ENCODE peak calls at places on chromosome 2, in four cellular contexts. One of them, this sample, is unnamed. For H3K4me1, the result is how much of the 10 kb centered on the place peaks cover.

GRCh38 chr2:12277305-12278034 is 439.3 kb upstream of the TRIB2 start:
- DNase-seq in cardiac muscle cell: peak
- DNase-seq in body of pancreas: no peak
- DNase-seq in left ventricle myocardium inferior: no peak
- DNase-seq in this sample: no peak

GRCh38 chr2:106119074-106119473 is 75.0 kb downstream of the UXS1 start:
- DNase-seq in cardiac muscle cell: no peak
- DNase-seq in body of pancreas: no peak
- DNase-seq in left ventricle myocardium inferior: no peak
- DNase-seq in this sample: no peak

GRCh38 chr2:237154050-237154638 is 68.5 kb downstream of the COPS8 start:
- DNase-seq in cardiac muscle cell: peak
- DNase-seq in body of pancreas: peak
- DNase-seq in left ventricle myocardium inferior: no peak
- DNase-seq in this sample: no peak

GRCh38 chr2:25266399-25266798 is 75.3 kb downstream of the DNMT3A start:
- DNase-seq in cardiac muscle cell: no peak
- DNase-seq in body of pancreas: no peak
- DNase-seq in left ventricle myocardium inferior: no peak
- DNase-seq in this sample: no peak

GRCh38 chr2:62596061-62596658 is 90.2 kb upstream of the TMEM17 start:
- DNase-seq in cardiac muscle cell: no peak
- DNase-seq in body of pancreas: no peak
- DNase-seq in left ventricle myocardium inferior: no peak
- DNase-seq in this sample: no peak

GRCh38 chr2:151637284-151637781 is 96.9 kb downstream of the NEB start:
- DNase-seq in cardiac muscle cell: no peak
- DNase-seq in body of pancreas: no peak
- DNase-seq in left ventricle myocardium inferior: no peak
- DNase-seq in this sample: peak

GRCh38 chr2:131041402-131042160 is 51.7 kb downstream of the FAM168B start:
- DNase-seq in cardiac muscle cell: no peak
- DNase-seq in body of pancreas: no peak
- DNase-seq in left ventricle myocardium inferior: no peak
- DNase-seq in this sample: no peak

GRCh38 chr2:37625156-37625555 is 46.3 kb downstream of the CDC42EP3 start:
- DNase-seq in cardiac muscle cell: peak
- DNase-seq in body of pancreas: no peak
- DNase-seq in left ventricle myocardium inferior: no peak
- DNase-seq in this sample: no peak

GRCh38 chr2:9699139-9699823 is 68.5 kb upstream of the YWHAQ start:
- DNase-seq in cardiac muscle cell: peak
- DNase-seq in body of pancreas: no peak
- DNase-seq in left ventricle myocardium inferior: no peak
- DNase-seq in this sample: no peak

GRCh38 chr2:81767173-81767720 is 1462.7 kb upstream of the LRRTM1 start:
- DNase-seq in cardiac muscle cell: peak
- DNase-seq in body of pancreas: no peak
- DNase-seq in left ventricle myocardium inferior: no peak
- DNase-seq in this sample: no peak

GRCh38 chr2:46824611-46825010 is 91.0 kb downstream of the MCFD2 start:
- DNase-seq in cardiac muscle cell: no peak
- DNase-seq in body of pancreas: no peak
- DNase-seq in left ventricle myocardium inferior: no peak
- DNase-seq in this sample: no peak

GRCh38 chr2:168194784-168195522 is 52.4 kb downstream of the STK39 start:
- DNase-seq in cardiac muscle cell: no peak
- DNase-seq in body of pancreas: no peak
- DNase-seq in left ventricle myocardium inferior: no peak
- DNase-seq in this sample: no peak

GRCh38 chr2:641501-642430 is 35.4 kb downstream of the TMEM18 start:
- DNase-seq in cardiac muscle cell: no peak
- DNase-seq in body of pancreas: no peak
- DNase-seq in left ventricle myocardium inferior: no peak
- DNase-seq in this sample: no peak

GRCh38 chr2:95329891-95330822 is 33.0 kb downstream of the KCNIP3 start:
- DNase-seq in cardiac muscle cell: no peak
- DNase-seq in body of pancreas: peak
- DNase-seq in left ventricle myocardium inferior: no peak
- DNase-seq in this sample: peak

GRCh38 chr2:148970393-148970792 is 68.1 kb upstream of the LYPD6B start:
- DNase-seq in cardiac muscle cell: no peak
- DNase-seq in body of pancreas: no peak
- DNase-seq in left ventricle myocardium inferior: no peak
- DNase-seq in this sample: no peak

GRCh38 chr2:101899257-101899656 is 92.5 kb upstream of the IL1R2 start:
- DNase-seq in cardiac muscle cell: no peak
- DNase-seq in body of pancreas: no peak
- DNase-seq in left ventricle myocardium inferior: no peak
- DNase-seq in this sample: no peak

GRCh38 chr2:74003494-74004211 is 18.9 kb downstream of the TET3 start:
- DNase-seq in cardiac muscle cell: peak
- DNase-seq in body of pancreas: no peak
- DNase-seq in left ventricle myocardium inferior: no peak
- DNase-seq in this sample: no peak

GRCh38 chr2:79099140-79099686 is 11.4 kb upstream of the REG1B start:
- DNase-seq in cardiac muscle cell: no peak
- DNase-seq in body of pancreas: peak
- DNase-seq in left ventricle myocardium inferior: no peak
- DNase-seq in this sample: no peak

GRCh38 chr2:235347691-235348090 is 146.2 kb upstream of the AGAP1 start:
- DNase-seq in cardiac muscle cell: peak
- DNase-seq in body of pancreas: no peak
- DNase-seq in left ventricle myocardium inferior: no peak
- DNase-seq in this sample: no peak

GRCh38 chr2:227147023-227147422 is 17.0 kb downstream of the COL4A4 start:
- DNase-seq in cardiac muscle cell: peak
- DNase-seq in body of pancreas: no peak
- DNase-seq in left ventricle myocardium inferior: no peak
- DNase-seq in this sample: no peak

GRCh38 chr2:233866479-233866878 is 1.7 kb downstream of the MSL3B start:
- DNase-seq in cardiac muscle cell: no peak
- DNase-seq in body of pancreas: no peak
- DNase-seq in left ventricle myocardium inferior: no peak
- DNase-seq in this sample: peak

GRCh38 chr2:233871432-233871831 is 3.2 kb upstream of the MSL3B start:
- DNase-seq in cardiac muscle cell: no peak
- DNase-seq in body of pancreas: no peak
- DNase-seq in left ventricle myocardium inferior: no peak
- DNase-seq in this sample: no peak

GRCh38 chr2:233867993-233868532 is at the start of gene MSL3B:
- DNase-seq in cardiac muscle cell: peak
- DNase-seq in body of pancreas: peak
- DNase-seq in left ventricle myocardium inferior: no peak
- DNase-seq in this sample: peak

GRCh38 chr2:233862261-233862768 is 5.9 kb downstream of the MSL3B start:
- DNase-seq in cardiac muscle cell: no peak
- DNase-seq in body of pancreas: no peak
- DNase-seq in left ventricle myocardium inferior: no peak
- DNase-seq in this sample: no peak

GRCh38 chr2:233865838-233866237 is 2.3 kb downstream of the MSL3B start:
- DNase-seq in cardiac muscle cell: no peak
- DNase-seq in body of pancreas: no peak
- DNase-seq in left ventricle myocardium inferior: no peak
- DNase-seq in this sample: no peak
- TF ChIP-seq CTCF in cardiac muscle cell: peak
- TF ChIP-seq CTCF in body of pancreas: no peak
- TF ChIP-seq CTCF in left ventricle myocardium inferior: no peak
- TF ChIP-seq CTCF in this sample: no peak

GRCh38 chr2:71068218-71069035 is at the start of gene NAGK:
- DNase-seq in cardiac muscle cell: peak
- DNase-seq in body of pancreas: peak
- DNase-seq in left ventricle myocardium inferior: peak
- DNase-seq in this sample: peak

GRCh38 chr2:71064754-71065621 is 3.5 kb upstream of the NAGK start:
- DNase-seq in cardiac muscle cell: peak
- DNase-seq in body of pancreas: no peak
- DNase-seq in left ventricle myocardium inferior: no peak
- DNase-seq in this sample: no peak

GRCh38 chr2:71066856-71067255 is 1.6 kb upstream of the NAGK start:
- DNase-seq in cardiac muscle cell: no peak
- DNase-seq in body of pancreas: no peak
- DNase-seq in left ventricle myocardium inferior: no peak
- DNase-seq in this sample: no peak

GRCh38 chr2:71069376-71069775 is 928 bp downstream of the NAGK start:
- DNase-seq in cardiac muscle cell: no peak
- DNase-seq in body of pancreas: no peak
- DNase-seq in left ventricle myocardium inferior: no peak
- DNase-seq in this sample: no peak

DNA sequence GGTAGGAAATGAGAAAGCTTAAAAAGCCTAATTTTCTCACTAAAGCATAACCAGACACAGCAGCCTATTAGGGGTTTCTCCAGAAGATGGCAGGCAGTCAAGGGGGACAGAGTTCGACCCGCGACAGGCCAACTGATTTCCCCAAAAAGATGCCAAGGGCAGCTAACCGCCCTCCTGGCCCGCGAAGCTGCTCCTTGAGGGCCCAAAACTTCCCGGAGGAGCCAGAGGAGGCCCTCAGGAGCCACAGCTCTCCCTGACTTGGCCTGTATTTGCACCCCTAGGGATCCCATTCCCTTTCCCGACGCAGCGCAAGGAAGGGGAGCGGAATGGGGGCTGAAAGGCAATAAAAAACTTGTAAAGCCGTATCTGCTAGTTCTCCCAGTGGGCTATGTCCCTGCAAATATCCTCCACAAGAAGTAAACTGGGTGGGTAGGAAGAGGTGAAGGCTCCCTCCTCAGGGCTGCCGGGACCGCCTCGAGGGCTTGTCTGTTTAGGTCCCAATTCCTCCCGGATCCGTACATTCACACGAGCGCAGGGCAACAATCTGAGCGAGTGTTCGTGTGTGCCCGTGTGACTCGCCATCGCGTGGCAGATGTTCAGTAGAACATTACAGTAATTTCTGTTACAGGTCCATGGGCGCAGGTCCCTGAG is 756 bp upstream of the NAGK start:
- DNase-seq in cardiac muscle cell: peak
- DNase-seq in body of pancreas: no peak
- DNase-seq in left ventricle myocardium inferior: no peak
- DNase-seq in this sample: peak
- H3K4me1 ChIP-seq in cardiac muscle cell: under half
- H3K4me1 ChIP-seq in body of pancreas: under half
- H3K4me1 ChIP-seq in left ventricle myocardium inferior: half or more
- H3K4me1 ChIP-seq in this sample: under half

GRCh38 chr2:26576565-26577441 is 64.4 kb downstream of the CIB4 start:
- DNase-seq in cardiac muscle cell: no peak
- DNase-seq in body of pancreas: no peak
- DNase-seq in left ventricle myocardium inferior: no peak
- DNase-seq in this sample: no peak
- TF ChIP-seq CTCF in cardiac muscle cell: no peak
- TF ChIP-seq CTCF in body of pancreas: no peak
- TF ChIP-seq CTCF in left ventricle myocardium inferior: no peak
- TF ChIP-seq CTCF in this sample: no peak

GRCh38 chr2:143604172-143604571 is 475.0 kb downstream of the ARHGAP15 start:
- DNase-seq in cardiac muscle cell: no peak
- DNase-seq in body of pancreas: no peak
- DNase-seq in left ventricle myocardium inferior: no peak
- DNase-seq in this sample: no peak
- H3K4me1 ChIP-seq in cardiac muscle cell: under half
- H3K4me1 ChIP-seq in body of pancreas: under half
- H3K4me1 ChIP-seq in left ventricle myocardium inferior: under half
- H3K4me1 ChIP-seq in this sample: under half

GRCh38 chr2:113780472-113780871 is 24.0 kb upstream of the SLC35F5 start:
- DNase-seq in cardiac muscle cell: no peak
- DNase-seq in body of pancreas: no peak
- DNase-seq in left ventricle myocardium inferior: no peak
- DNase-seq in this sample: no peak
- TF ChIP-seq CTCF in cardiac muscle cell: no peak
- TF ChIP-seq CTCF in body of pancreas: no peak
- TF ChIP-seq CTCF in left ventricle myocardium inferior: no peak
- TF ChIP-seq CTCF in this sample: no peak

GRCh38 chr2:137157851-137158250 is 392.5 kb downstream of the THSD7B start:
- DNase-seq in cardiac muscle cell: no peak
- DNase-seq in body of pancreas: no peak
- DNase-seq in left ventricle myocardium inferior: no peak
- DNase-seq in this sample: no peak
- H3K4me1 ChIP-seq in cardiac muscle cell: under half
- H3K4me1 ChIP-seq in body of pancreas: under half
- H3K4me1 ChIP-seq in left ventricle myocardium inferior: under half
- H3K4me1 ChIP-seq in this sample: under half

DNA sequence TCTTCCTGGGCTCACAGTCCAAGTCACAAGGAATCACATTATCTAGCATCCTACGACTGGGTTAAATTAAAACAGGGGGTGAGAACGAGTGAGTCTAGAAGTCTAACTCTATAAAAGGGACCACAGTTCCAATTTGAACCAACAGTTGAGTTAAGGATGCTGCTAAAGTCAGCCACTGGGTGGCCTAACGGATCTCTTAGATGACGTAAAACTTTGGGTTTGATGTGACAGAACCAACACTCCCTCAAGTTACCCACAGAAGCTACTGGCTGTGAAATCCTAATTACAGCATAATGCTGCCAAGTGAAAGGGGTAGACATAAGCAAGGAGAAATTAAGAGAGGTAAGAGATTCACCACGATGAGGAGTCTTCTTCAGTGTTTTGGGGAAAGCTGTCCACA is 32.7 kb upstream of the RUFY4 start:
- DNase-seq in cardiac muscle cell: no peak
- DNase-seq in body of pancreas: no peak
- DNase-seq in left ventricle myocardium inferior: no peak
- DNase-seq in this sample: no peak
- TF ChIP-seq CTCF in cardiac muscle cell: no peak
- TF ChIP-seq CTCF in body of pancreas: no peak
- TF ChIP-seq CTCF in left ventricle myocardium inferior: no peak
- TF ChIP-seq CTCF in this sample: no peak

GRCh38 chr2:190466819-190467444 is 58.8 kb downstream of the MFSD6 start:
- DNase-seq in cardiac muscle cell: no peak
- DNase-seq in body of pancreas: no peak
- DNase-seq in left ventricle myocardium inferior: no peak
- DNase-seq in this sample: no peak

GRCh38 chr2:190469770-190470169 is 61.6 kb downstream of the MFSD6 start:
- DNase-seq in cardiac muscle cell: peak
- DNase-seq in body of pancreas: no peak
- DNase-seq in left ventricle myocardium inferior: no peak
- DNase-seq in this sample: no peak

GRCh38 chr2:190468814-190469569 is 60.8 kb downstream of the MFSD6 start:
- DNase-seq in cardiac muscle cell: peak
- DNase-seq in body of pancreas: peak
- DNase-seq in left ventricle myocardium inferior: peak
- DNase-seq in this sample: peak

GRCh38 chr2:190467575-190468083 is 59.5 kb downstream of the MFSD6 start:
- DNase-seq in cardiac muscle cell: no peak
- DNase-seq in body of pancreas: no peak
- DNase-seq in left ventricle myocardium inferior: no peak
- DNase-seq in this sample: no peak

GRCh38 chr2:190470256-190470826 is 62.2 kb downstream of the MFSD6 start:
- DNase-seq in cardiac muscle cell: peak
- DNase-seq in body of pancreas: no peak
- DNase-seq in left ventricle myocardium inferior: no peak
- DNase-seq in this sample: no peak
- H3K4me1 ChIP-seq in cardiac muscle cell: under half
- H3K4me1 ChIP-seq in body of pancreas: under half
- H3K4me1 ChIP-seq in left ventricle myocardium inferior: half or more
- H3K4me1 ChIP-seq in this sample: under half

GRCh38 chr2:193695367-193695766 is 1500.6 kb upstream of the TMEFF2 start:
- DNase-seq in cardiac muscle cell: peak
- DNase-seq in body of pancreas: no peak
- DNase-seq in left ventricle myocardium inferior: no peak
- DNase-seq in this sample: no peak
- TF ChIP-seq CTCF in cardiac muscle cell: peak
- TF ChIP-seq CTCF in body of pancreas: no peak
- TF ChIP-seq CTCF in left ventricle myocardium inferior: no peak
- TF ChIP-seq CTCF in this sample: no peak

This sample was measured in kidney.